ENCODE peak calls at places on chromosome 2, in five cellular contexts. J, V, S, G and Y are unnamed samples.

GRCh38 chr2:86790134-86790827 is 432 bp downstream of the CD8A start:
- DNase-seq in V (peak), J (no peak), G (no peak), S (no peak), Y (no peak)

GRCh38 chr2:18722101-18722500 is 132.7 kb upstream of the NT5C1B start:
- DNase-seq in S (no peak), J (no peak), V (no peak), G (no peak), Y (no peak)

GRCh38 chr2:85951351-85952067 is 62.7 kb upstream of the ST3GAL5 start:
- DNase-seq in V (no peak), G (no peak), J (no peak), S (no peak), Y (no peak)

GRCh38 chr2:31193806-31194205 is 23.5 kb downstream of the CAPN14 start:
- DNase-seq in S (no peak), G (no peak), J (no peak), V (no peak), Y (no peak)

GRCh38 chr2:58291726-58292430 is 50.8 kb upstream of the FANCL start:
- DNase-seq in G (no peak), J (no peak), S (no peak), V (no peak), Y (no peak)

GRCh38 chr2:128369126-128369555 is 50.5 kb upstream of the HS6ST1 start:
- DNase-seq in G (no peak), S (peak), V (no peak), J (no peak), Y (no peak)

GRCh38 chr2:637406-637776 is 39.8 kb downstream of the TMEM18 start:
- DNase-seq in G (no peak), V (no peak), S (no peak), J (no peak), Y (no peak)

GRCh38 chr2:122152571-122152970 is 397.1 kb downstream of the TSN start:
- DNase-seq in G (no peak), V (no peak), J (no peak), S (no peak), Y (no peak)

GRCh38 chr2:7356909-7357584 is 439.8 kb downstream of the RNF144A start:
- DNase-seq in V (no peak), J (no peak), S (no peak), G (no peak), Y (no peak)

GRCh38 chr2:59276033-59276432 is 1034.9 kb upstream of the FANCL start:
- DNase-seq in V (no peak), J (no peak), G (no peak), S (no peak), Y (peak)

GRCh38 chr2:168738057-168738456 is 64.4 kb upstream of the NOSTRIN start:
- DNase-seq in J (no peak), G (no peak), V (no peak), S (no peak), Y (no peak)

GRCh38 chr2:172208881-172209325 is 106.2 kb upstream of the DLX2 start:
- DNase-seq in S (no peak), G (no peak), J (no peak), V (no peak), Y (no peak)

GRCh38 chr2:128371648-128372345 is 53.1 kb upstream of the HS6ST1 start:
- DNase-seq in G (no peak), V (no peak), J (no peak), S (peak), Y (no peak)

GRCh38 chr2:120539421-120539936 is 193.5 kb downstream of the INHBB start:
- DNase-seq in J (no peak), G (no peak), S (no peak), V (no peak), Y (no peak)

GRCh38 chr2:101516349-101516748 is 41.4 kb upstream of the RFX8 start:
- DNase-seq in S (no peak), V (no peak), J (no peak), G (no peak), Y (no peak)

GRCh38 chr2:15772681-15773080 is 167.7 kb upstream of the MYCN start:
- DNase-seq in J (no peak), S (no peak), V (no peak), G (no peak), Y (no peak)

GRCh38 chr2:120313695-120314615 is 32.0 kb upstream of the INHBB start:
- DNase-seq in V (no peak), S (no peak), J (no peak), G (no peak), Y (no peak)

GRCh38 chr2:98794214-98794810 is 63.4 kb upstream of the MGAT4A start:
- DNase-seq in J (no peak), G (no peak), V (no peak), S (no peak), Y (no peak)

GRCh38 chr2:3461781-3462492 is 57.4 kb downstream of the ADI1 start:
- DNase-seq in S (no peak), G (peak), J (peak), V (peak), Y (peak)

GRCh38 chr2:120473522-120474271 is 127.8 kb downstream of the INHBB start:
- DNase-seq in S (peak), V (no peak), J (no peak), G (no peak), Y (no peak)

GRCh38 chr2:204260906-204261305 is 284.4 kb upstream of the PARD3B start:
- DNase-seq in V (no peak), G (no peak), S (no peak), J (no peak), Y (no peak)

GRCh38 chr2:38386377-38386776 is 9.3 kb upstream of the ATL2 start:
- DNase-seq in G (no peak), S (no peak), J (peak), V (no peak), Y (no peak)

GRCh38 chr2:240149943-240150784 is 9.7 kb upstream of the OTOS start:
- DNase-seq in J (peak), S (no peak), V (peak), G (no peak), Y (peak)

GRCh38 chr2:174053285-174053684 is 88.1 kb upstream of the SP3 start:
- DNase-seq in J (peak), S (no peak), V (no peak), G (no peak), Y (no peak)

GRCh38 chr2:174590928-174591648 is 6.5 kb downstream of the WIPF1 start:
- DNase-seq in G (no peak), J (no peak), S (no peak), V (no peak), Y (no peak)

GRCh38 chr2:237497820-237498128 is 10.7 kb downstream of the MLPH start:
- DNase-seq in S (no peak), J (no peak), V (no peak), G (no peak), Y (no peak)

GRCh38 chr2:9717886-9718451 is 87.2 kb upstream of the YWHAQ start:
- DNase-seq in V (no peak), S (peak), G (no peak), J (no peak), Y (no peak)

GRCh38 chr2:118508282-118508681 is 339.2 kb downstream of the EN1 start:
- DNase-seq in G (no peak), V (no peak), J (no peak), S (no peak), Y (no peak)

GRCh38 chr2:219073413-219074129 is 12.8 kb upstream of the IHH start:
- DNase-seq in S (no peak), G (no peak), V (peak), J (peak), Y (peak)

GRCh38 chr2:191115391-191115790 is 35.4 kb downstream of the STAT4 start:
- DNase-seq in V (peak), J (no peak), S (no peak), G (no peak), Y (no peak)

GRCh38 chr2:176817061-176817565 is 395.5 kb upstream of the HNRNPA3 start:
- DNase-seq in G (no peak), S (no peak), J (no peak), V (no peak), Y (peak)

GRCh38 chr2:158094487-158095092 is 7.1 kb upstream of the UPP2 start:
- DNase-seq in G (no peak), J (peak), V (no peak), S (no peak), Y (no peak)

GRCh38 chr2:217683096-217683870 is 319.5 kb downstream of the TNS1 start:
- DNase-seq in V (no peak), S (no peak), G (no peak), J (no peak), Y (no peak)

GRCh38 chr2:190627881-190628412 is 20.9 kb upstream of the NAB1 start:
- DNase-seq in J (no peak), V (peak), S (peak), G (no peak), Y (no peak)

GRCh38 chr2:74502147-74502719 is 2.8 kb upstream of the LBX2 start:
- DNase-seq in G (no peak), V (peak), J (peak), S (peak), Y (no peak)

GRCh38 chr2:124485659-124486058 is 460.6 kb downstream of the CNTNAP5 start:
- DNase-seq in G (no peak), V (no peak), J (no peak), S (no peak), Y (peak)